ENCODE peak calls at places on chromosomes 1 and 21, in seven cellular contexts. One of them, this sample, is unnamed.

GRCh38 chr1:171196351-171196750 is 11.3 kb downstream of the FMO2 start:
- DNase-seq in fibroblast of pulmonary artery: no peak
- DNase-seq in GM03348: no peak
- DNase-seq in T-helper 22 cell: no peak
- DNase-seq in RWPE1: no peak
- DNase-seq in activated naive CD4-positive, alpha-beta T cell treated with Interleukin-2 at 50 U/mL for 16 hours: no peak
- DNase-seq in AG04449: no peak
- DNase-seq in this sample: no peak

GRCh38 chr1:223765036-223765718 is 52.8 kb downstream of the CAPN2 start:
- DNase-seq in fibroblast of pulmonary artery: peak; percentile 24
- DNase-seq in GM03348: no peak
- DNase-seq in T-helper 22 cell: no peak
- DNase-seq in RWPE1: no peak
- DNase-seq in activated naive CD4-positive, alpha-beta T cell treated with Interleukin-2 at 50 U/mL for 16 hours: no peak
- DNase-seq in AG04449: peak; percentile 33
- DNase-seq in this sample: no peak

GRCh38 chr1:29713857-29714256 is 477.5 kb downstream of the PTPRU start:
- DNase-seq in fibroblast of pulmonary artery: peak; percentile 44
- DNase-seq in GM03348: no peak
- DNase-seq in T-helper 22 cell: no peak
- DNase-seq in RWPE1: no peak
- DNase-seq in activated naive CD4-positive, alpha-beta T cell treated with Interleukin-2 at 50 U/mL for 16 hours: no peak
- DNase-seq in AG04449: no peak
- DNase-seq in this sample: no peak

GRCh38 chr21:36551731-36552457 is 72.0 kb upstream of the CLDN14 start:
- DNase-seq in fibroblast of pulmonary artery: peak; percentile 67
- DNase-seq in GM03348: peak; percentile 87
- DNase-seq in T-helper 22 cell: no peak
- DNase-seq in RWPE1: no peak
- DNase-seq in activated naive CD4-positive, alpha-beta T cell treated with Interleukin-2 at 50 U/mL for 16 hours: no peak
- DNase-seq in AG04449: peak; percentile 81
- DNase-seq in this sample: no peak

GRCh38 chr1:35925741-35926140 is 5.2 kb upstream of the AGO3 start:
- DNase-seq in fibroblast of pulmonary artery: peak; percentile 80
- DNase-seq in GM03348: no peak
- DNase-seq in T-helper 22 cell: no peak
- DNase-seq in RWPE1: no peak
- DNase-seq in activated naive CD4-positive, alpha-beta T cell treated with Interleukin-2 at 50 U/mL for 16 hours: no peak
- DNase-seq in AG04449: peak; percentile 58
- DNase-seq in this sample: no peak

GRCh38 chr1:212984522-212985291 is 31.0 kb downstream of the ANGEL2 start:
- DNase-seq in fibroblast of pulmonary artery: no peak
- DNase-seq in GM03348: no peak
- DNase-seq in T-helper 22 cell: no peak
- DNase-seq in RWPE1: no peak
- DNase-seq in activated naive CD4-positive, alpha-beta T cell treated with Interleukin-2 at 50 U/mL for 16 hours: no peak
- DNase-seq in AG04449: no peak
- DNase-seq in this sample: no peak

GRCh38 chr1:230236951-230237350 is 169.9 kb downstream of the GALNT2 start:
- DNase-seq in fibroblast of pulmonary artery: peak; percentile 74
- DNase-seq in GM03348: no peak
- DNase-seq in T-helper 22 cell: no peak
- DNase-seq in RWPE1: no peak
- DNase-seq in activated naive CD4-positive, alpha-beta T cell treated with Interleukin-2 at 50 U/mL for 16 hours: no peak
- DNase-seq in AG04449: no peak
- DNase-seq in this sample: no peak

GRCh38 chr1:3902546-3902945 is 2.5 kb upstream of the C1orf174 start:
- DNase-seq in fibroblast of pulmonary artery: no peak
- DNase-seq in GM03348: no peak
- DNase-seq in T-helper 22 cell: no peak
- DNase-seq in RWPE1: no peak
- DNase-seq in activated naive CD4-positive, alpha-beta T cell treated with Interleukin-2 at 50 U/mL for 16 hours: no peak
- DNase-seq in AG04449: no peak
- DNase-seq in this sample: no peak

GRCh38 chr1:37498872-37499617 is 15.5 kb downstream of the MEAF6 start:
- DNase-seq in fibroblast of pulmonary artery: peak; percentile 73
- DNase-seq in GM03348: peak; percentile 38
- DNase-seq in T-helper 22 cell: no peak
- DNase-seq in RWPE1: no peak
- DNase-seq in activated naive CD4-positive, alpha-beta T cell treated with Interleukin-2 at 50 U/mL for 16 hours: no peak
- DNase-seq in AG04449: no peak
- DNase-seq in this sample: no peak

GRCh38 chr1:35808376-35809155 is 750 bp downstream of the AGO4 start:
- DNase-seq in fibroblast of pulmonary artery: no peak
- DNase-seq in GM03348: peak; percentile 77
- DNase-seq in T-helper 22 cell: no peak
- DNase-seq in RWPE1: peak; percentile 22
- DNase-seq in activated naive CD4-positive, alpha-beta T cell treated with Interleukin-2 at 50 U/mL for 16 hours: peak; percentile 21
- DNase-seq in AG04449: no peak
- DNase-seq in this sample: no peak

GRCh38 chr1:179591592-179592580 is at the start of gene TDRD5:
- DNase-seq in fibroblast of pulmonary artery: no peak
- DNase-seq in GM03348: peak; percentile 65
- DNase-seq in T-helper 22 cell: no peak
- DNase-seq in RWPE1: peak; percentile 73
- DNase-seq in activated naive CD4-positive, alpha-beta T cell treated with Interleukin-2 at 50 U/mL for 16 hours: no peak
- DNase-seq in AG04449: no peak
- DNase-seq in this sample: no peak

GRCh38 chr1:225044258-225044657 is 114.8 kb downstream of the DNAH14 start:
- DNase-seq in fibroblast of pulmonary artery: peak; percentile 56
- DNase-seq in GM03348: peak; percentile 6
- DNase-seq in T-helper 22 cell: no peak
- DNase-seq in RWPE1: no peak
- DNase-seq in activated naive CD4-positive, alpha-beta T cell treated with Interleukin-2 at 50 U/mL for 16 hours: no peak
- DNase-seq in AG04449: no peak
- DNase-seq in this sample: no peak